ENCODE peak calls at places on chromosomes 12 and 14, in nine cellular contexts. B, P, J, G, N, Z, Q, H and D are unnamed samples.
A peak's percentile ranks its signal among the peaks of the same experiment; 100 is the strongest.

GRCh38 chr12:132620113-132620892 is 1.7 kb downstream of the P2RX2 start:
- ATAC-seq in Q (no peak), N (no peak), J (no peak), P (no peak), Z (no peak), H (no peak), B (no peak), G (no peak), D (no peak)

GRCh38 chr12:89453579-89453978 is 71.0 kb downstream of the GALNT4 start:
- ATAC-seq in Q (peak; percentile 74), P (peak; percentile 63), J (no peak), G (peak; percentile 88), N (no peak), Z (peak; percentile 50), B (peak; percentile 82), H (peak; percentile 87), D (peak; percentile 89)

GRCh38 chr14:36662543-36663403 is 1.1 kb downstream of the PAX9 start:
- ATAC-seq in P (no peak), Z (no peak), G (no peak), B (no peak), J (no peak), H (no peak), N (no peak), Q (no peak), D (no peak)

GRCh38 chr14:74988993-74989392 is 13.7 kb upstream of the EIF2B2 start:
- ATAC-seq in Q (no peak), J (no peak), H (no peak), Z (no peak), G (no peak), P (no peak), N (no peak), B (no peak), D (no peak)

GRCh38 chr12:51905507-51906438 is 1.5 kb upstream of the ACVRL1 start:
- ATAC-seq in Q (peak; percentile 76), J (no peak), B (peak; percentile 78), N (no peak), G (peak; percentile 76), P (peak; percentile 58), H (peak; percentile 79), Z (no peak), D (peak; percentile 82)

GRCh38 chr14:94575730-94576585 is 5.3 kb upstream of the SERPINA5 start:
- ATAC-seq in P (peak; percentile 59), B (no peak), G (no peak), Q (no peak), N (no peak), Z (no peak), H (no peak), J (no peak), D (no peak)

GRCh38 chr12:39205969-39206368 is 237.0 kb downstream of the KIF21A start:
- ATAC-seq in J (no peak), B (no peak), Q (no peak), G (no peak), N (no peak), Z (no peak), P (no peak), H (no peak), D (no peak)

GRCh38 chr12:44015333-44015941 is 179.6 kb downstream of the TMEM117 start:
- ATAC-seq in H (no peak), N (peak; percentile 44), Q (peak; percentile 63), Z (peak; percentile 66), P (no peak), G (no peak), B (peak; percentile 36), J (peak; percentile 53), D (no peak)

GRCh38 chr12:115233891-115234543 is 550.0 kb upstream of the TBX3 start:
- ATAC-seq in J (no peak), Q (no peak), B (no peak), G (no peak), N (no peak), H (no peak), P (no peak), Z (no peak), D (no peak)

GRCh38 chr14:50533314-50533705 is 941 bp upstream of the MAP4K5 start:
- ATAC-seq in H (no peak), Z (no peak), G (no peak), B (no peak), P (no peak), N (no peak), Q (no peak), J (no peak), D (no peak)

DNA sequence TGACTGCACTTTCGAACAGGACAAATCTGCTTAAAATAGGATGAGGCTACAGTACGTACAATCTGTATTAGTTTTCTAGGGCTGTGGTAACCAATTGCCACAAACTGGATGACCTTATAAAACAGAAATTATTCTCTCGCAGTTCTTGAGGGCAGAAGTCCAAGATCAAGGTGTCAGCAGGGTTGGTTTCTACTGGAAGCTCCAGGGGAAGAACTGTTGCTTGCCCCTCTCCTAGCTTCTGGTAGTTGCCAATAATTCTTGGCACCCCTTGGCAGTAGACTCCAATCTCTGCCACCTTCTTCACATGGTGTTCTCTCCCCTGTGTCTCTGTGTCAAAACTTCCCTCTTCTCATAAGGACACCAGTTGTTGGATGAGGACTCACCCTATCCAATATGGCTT is 1.4 kb downstream of the AK7 start:
- ATAC-seq in G (no peak), J (no peak), Q (no peak), P (no peak), Z (no peak), N (no peak), H (no peak), B (no peak), D (no peak)
- H3K4me3 ChIP-seq in G (no peak overlapping the region), J (no peak overlapping the region), Q (no peak overlapping the region), P (no peak overlapping the region), Z (no peak overlapping the region), N (no peak overlapping the region), H (no peak overlapping the region), B (no peak overlapping the region), D (no peak overlapping the region)

GRCh38 chr12:121452356-121453021 is 52.6 kb downstream of the RNF34 start:
- ATAC-seq in H (peak; percentile 53), Q (peak; percentile 46), P (peak; percentile 31), Z (peak; percentile 29), B (no peak), N (no peak), G (peak; percentile 11), J (peak; percentile 45), D (no peak)
- H3K4me3 ChIP-seq in H (peak overlapping the region; percentile 30), Q (peak overlapping the region; percentile 19), P (peak overlapping the region; percentile 38), Z (no peak overlapping the region), B (no peak overlapping the region), N (no peak overlapping the region), G (no peak overlapping the region), J (no peak overlapping the region), D (peak overlapping the region; percentile 2)

DNA sequence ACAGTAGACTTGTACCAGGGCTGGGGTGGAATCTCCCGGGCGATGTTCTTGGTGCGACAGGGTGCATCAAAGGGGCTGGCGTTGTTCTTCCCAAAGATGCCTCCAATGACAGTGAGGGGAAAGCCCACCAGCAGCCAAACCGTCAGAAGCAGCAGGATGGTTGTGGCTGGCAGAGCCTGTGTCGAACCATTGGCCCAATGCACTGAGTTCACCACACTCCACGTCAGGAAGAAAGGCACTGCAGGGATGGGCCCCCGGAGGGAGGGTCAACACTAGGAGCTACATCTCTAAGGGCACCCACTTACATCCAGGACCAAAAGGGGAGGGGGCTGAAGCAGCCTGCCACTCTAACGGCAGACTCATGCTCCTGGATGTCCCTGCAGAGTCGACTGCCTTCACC is 1.8 kb upstream of the IPO4 start:
- ATAC-seq in Q (no peak), B (no peak), J (no peak), Z (no peak), G (no peak), N (no peak), P (no peak), H (no peak), D (no peak)
- H3K4me3 ChIP-seq in Q (no peak overlapping the region), B (no peak overlapping the region), J (no peak overlapping the region), Z (no peak overlapping the region), G (no peak overlapping the region), N (no peak overlapping the region), P (no peak overlapping the region), H (no peak overlapping the region), D (no peak overlapping the region)

GRCh38 chr14:68762944-68763831 is 29.7 kb downstream of the ZFP36L1 start:
- ATAC-seq in J (no peak), H (peak; percentile 69), N (peak; percentile 77), Z (peak; percentile 87), Q (peak; percentile 83), P (peak; percentile 49), B (no peak), G (peak; percentile 90), D (peak; percentile 76)
- H3K4me3 ChIP-seq in J (no peak overlapping the region), H (no peak overlapping the region), N (no peak overlapping the region), Z (no peak overlapping the region), Q (no peak overlapping the region), P (no peak overlapping the region), B (no peak overlapping the region), G (no peak overlapping the region), D (no peak overlapping the region)

DNA sequence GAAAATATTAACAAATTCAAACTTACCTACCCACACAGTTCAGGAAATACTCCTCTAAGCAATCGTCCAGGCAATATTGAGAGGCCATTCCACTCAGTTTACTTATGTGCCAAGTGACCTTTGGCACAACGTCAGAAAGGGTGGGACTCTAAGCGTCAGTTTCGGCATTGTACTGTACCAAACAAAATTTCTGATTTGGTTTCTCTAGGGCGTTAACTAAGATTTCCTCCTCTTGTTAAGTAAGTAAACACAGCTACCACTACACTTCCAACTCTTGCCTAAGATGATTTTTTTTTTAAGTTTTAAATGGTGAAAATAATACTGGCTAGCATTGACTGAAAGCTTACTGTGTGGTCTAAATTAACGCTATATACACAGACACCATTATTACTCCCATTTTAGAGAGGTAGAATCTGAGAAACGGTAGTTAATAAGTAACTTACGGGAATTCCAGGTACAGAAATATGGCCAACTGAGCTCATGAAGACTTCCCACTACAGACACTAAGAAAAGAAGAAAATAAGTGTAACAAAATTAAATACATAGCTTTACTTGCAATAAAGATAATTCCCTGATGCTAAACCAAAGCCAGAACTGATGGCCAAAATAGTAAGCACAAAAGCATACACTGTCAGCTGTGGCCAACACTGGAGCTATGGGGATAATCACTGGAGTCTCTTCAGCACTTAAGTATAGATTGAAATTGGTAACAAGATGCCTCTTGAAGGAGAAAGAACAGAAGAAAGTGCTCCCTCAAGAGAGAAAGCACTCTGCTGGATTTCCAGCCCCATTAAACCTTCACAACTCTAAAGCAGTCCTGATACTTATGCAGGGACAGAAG is 76.1 kb downstream of the EPS8 start:
- ATAC-seq in P (no peak), G (peak; percentile 81), J (no peak), B (peak; percentile 80), N (peak; percentile 94), H (peak; percentile 94), Z (no peak), Q (peak; percentile 95), D (peak; percentile 80)
- H3K4me3 ChIP-seq in P (no peak overlapping the region), G (peak overlapping the region; percentile 27), J (no peak overlapping the region), B (no peak overlapping the region), N (peak overlapping the region; percentile 59), H (peak overlapping the region; percentile 6), Z (no peak overlapping the region), Q (peak overlapping the region; percentile 1), D (no peak overlapping the region)

GRCh38 chr12:2877959-2878732 is 1.1 kb downstream of the RHNO1 start:
- ATAC-seq in N (peak; percentile 48), Z (no peak), Q (peak; percentile 52), J (peak; percentile 30), H (peak; percentile 55), P (no peak), G (no peak), B (no peak), D (no peak)
- H3K4me3 ChIP-seq in N (peak overlapping the region; percentile 74), Z (peak overlapping the region; percentile 82), Q (peak overlapping the region; percentile 98), J (peak overlapping the region; percentile 83), H (peak overlapping the region; percentile 95), P (peak overlapping the region; percentile 78), G (peak overlapping the region; percentile 86), B (peak overlapping the region; percentile 90), D (peak overlapping the region; percentile 62)